ENCODE peak calls at places on chromosome 3, in seven cellular contexts. Y is psoas muscle, U is fibroblast of mammary gland, P is suprapubic skin, X is Peyer's patch, C is fibroblast of lung, I is AG10803. A is an unnamed sample.

GRCh38 chr3:122680381-122681293 is at the start of gene PARP14:
- DNase-seq in C (peak), I (peak), U (peak), X (peak), P (peak), Y (peak), A (no peak)

GRCh38 chr3:25532763-25533162 is 104.7 kb downstream of the RARB start:
- DNase-seq in I (no peak), P (no peak), X (no peak), U (peak), C (no peak), Y (no peak), A (no peak)

GRCh38 chr3:177893321-177893720 is 642.9 kb upstream of the KCNMB2 start:
- DNase-seq in C (no peak), U (no peak), I (peak), P (no peak), Y (no peak), X (no peak), A (no peak)

GRCh38 chr3:159948423-159949140 is 40.1 kb upstream of the IL12A start:
- DNase-seq in Y (no peak), X (no peak), C (peak), I (peak), U (peak), P (no peak), A (no peak)

GRCh38 chr3:141686477-141687280 is 51.4 kb upstream of the RNF7 start:
- DNase-seq in P (no peak), C (peak), U (peak), Y (peak), I (peak), X (peak), A (no peak)

GRCh38 chr3:108437439-108437838 is 73.0 kb downstream of the MYH15 start:
- DNase-seq in I (no peak), C (no peak), U (no peak), P (no peak), Y (no peak), X (no peak), A (no peak)

GRCh38 chr3:42680806-42681205 is 4.5 kb upstream of the KLHL40 start:
- DNase-seq in I (peak), Y (no peak), C (peak), X (no peak), P (no peak), U (no peak), A (no peak)

GRCh38 chr3:5787863-5788488 is 600.5 kb downstream of the EDEM1 start:
- DNase-seq in Y (no peak), C (peak), X (no peak), U (no peak), I (no peak), P (no peak), A (no peak)

GRCh38 chr3:106282931-106283330 is 414.1 kb upstream of the CBLB start:
- DNase-seq in X (no peak), P (no peak), C (peak), Y (no peak), I (peak), U (no peak), A (no peak)

GRCh38 chr3:194082596-194083220 is 53.2 kb upstream of the HES1 start:
- DNase-seq in X (no peak), U (peak), C (peak), P (peak), Y (peak), I (peak), A (no peak)

GRCh38 chr3:133259767-133260166 is 140.1 kb upstream of the BFSP2 start:
- DNase-seq in U (no peak), X (no peak), Y (no peak), P (no peak), I (no peak), C (no peak), A (no peak)

GRCh38 chr3:150469031-150469930 is 61.2 kb downstream of the TSC22D2 start:
- DNase-seq in U (peak), Y (peak), P (no peak), C (peak), I (peak), X (no peak), A (peak)

GRCh38 chr3:69091389-69092029 is 6.8 kb downstream of the ARL6IP5 start:
- DNase-seq in I (no peak), U (no peak), Y (no peak), P (no peak), X (no peak), C (no peak), A (no peak)

GRCh38 chr3:2992534-2992933 is 117.6 kb downstream of the IL5RA start:
- DNase-seq in P (no peak), I (no peak), U (no peak), Y (no peak), X (no peak), C (no peak), A (no peak)

DNA sequence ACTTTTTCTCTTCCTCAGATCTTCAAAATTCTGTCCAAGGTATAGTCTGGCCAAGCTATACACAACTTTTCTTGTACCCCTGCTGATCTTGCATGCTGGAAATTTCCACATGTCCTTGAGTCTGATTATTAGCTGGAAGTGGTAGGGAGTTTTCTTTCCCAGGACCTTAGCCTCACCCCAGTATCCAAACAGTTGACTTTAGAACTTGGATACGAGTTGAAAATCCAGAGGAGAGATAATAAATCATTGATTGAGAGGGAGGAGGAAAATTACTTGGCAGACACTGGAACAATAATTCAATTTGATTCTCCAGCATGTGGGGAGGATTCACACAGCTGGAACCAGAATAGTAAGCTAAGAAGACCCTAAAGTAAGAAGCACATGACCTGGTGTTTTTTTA is 116.5 kb downstream of the IL5RA start:
- DNase-seq in C (no peak), X (no peak), Y (no peak), P (no peak), I (no peak), U (no peak), A (no peak)
- TF ChIP-seq CTCF in C (no peak), X (no peak), Y (no peak), P (no peak), I (no peak), U (no peak), A (no peak)

GRCh38 chr3:107431298-107432012 is 54.2 kb downstream of the CCDC54 start:
- DNase-seq in Y (peak), P (peak), C (peak), U (peak), X (peak), I (peak), A (no peak)

GRCh38 chr3:107428051-107428858 is 51.0 kb downstream of the CCDC54 start:
- DNase-seq in P (no peak), C (no peak), I (no peak), Y (no peak), X (no peak), U (no peak), A (no peak)

GRCh38 chr3:107431048-107431297 is 53.7 kb downstream of the CCDC54 start:
- DNase-seq in C (no peak), X (no peak), P (no peak), U (no peak), Y (no peak), I (no peak), A (no peak)

GRCh38 chr3:107430214-107431047 is 53.2 kb downstream of the CCDC54 start:
- DNase-seq in U (peak), X (no peak), C (peak), I (peak), P (no peak), Y (peak), A (no peak)

DNA sequence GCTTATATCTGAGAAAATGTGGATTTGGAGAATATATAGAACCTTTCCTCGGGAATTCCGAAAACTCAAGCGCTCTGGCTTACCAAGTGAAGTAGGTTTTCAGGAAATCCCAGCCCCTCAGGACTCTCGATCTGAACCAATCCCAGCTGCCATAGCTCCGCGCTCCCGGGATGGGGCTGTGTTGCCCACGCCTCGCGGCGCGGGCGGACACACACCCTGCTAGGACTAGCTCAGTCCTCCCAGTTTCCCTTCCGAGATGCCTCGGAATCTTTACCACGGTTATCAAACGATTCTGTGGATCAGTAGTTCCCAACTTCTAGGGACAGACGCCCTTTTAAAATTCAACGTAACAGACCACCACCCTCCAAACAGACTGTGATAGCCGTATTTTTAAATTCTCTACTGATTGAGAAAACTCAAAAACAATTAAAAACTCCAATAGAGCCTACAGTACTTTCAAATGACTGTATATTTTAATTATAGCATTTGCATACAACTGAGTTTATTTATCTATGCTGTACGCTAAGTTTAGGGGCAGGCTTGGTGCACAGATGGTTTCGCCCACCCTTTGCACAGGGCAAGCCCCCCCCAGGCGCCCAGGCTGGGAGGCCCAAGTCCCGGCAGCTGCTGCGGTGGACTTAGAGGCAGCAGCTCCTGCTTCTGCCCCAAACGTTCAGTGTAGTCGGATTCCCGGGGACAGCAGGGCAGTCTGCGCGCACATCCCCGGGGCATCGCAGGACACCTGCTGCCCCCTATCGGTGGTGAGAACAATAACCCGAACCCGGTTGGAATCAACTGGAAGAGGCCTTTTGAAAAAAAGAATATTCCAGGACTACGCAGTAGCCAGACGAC is 52.3 kb downstream of the CCDC54 start:
- DNase-seq in X (peak), C (peak), I (peak), P (peak), U (peak), Y (peak), A (no peak)
- H3K4me3 ChIP-seq in X (peak), C (peak), I (peak), P (peak), U (peak), Y (peak), A (peak)

DNA sequence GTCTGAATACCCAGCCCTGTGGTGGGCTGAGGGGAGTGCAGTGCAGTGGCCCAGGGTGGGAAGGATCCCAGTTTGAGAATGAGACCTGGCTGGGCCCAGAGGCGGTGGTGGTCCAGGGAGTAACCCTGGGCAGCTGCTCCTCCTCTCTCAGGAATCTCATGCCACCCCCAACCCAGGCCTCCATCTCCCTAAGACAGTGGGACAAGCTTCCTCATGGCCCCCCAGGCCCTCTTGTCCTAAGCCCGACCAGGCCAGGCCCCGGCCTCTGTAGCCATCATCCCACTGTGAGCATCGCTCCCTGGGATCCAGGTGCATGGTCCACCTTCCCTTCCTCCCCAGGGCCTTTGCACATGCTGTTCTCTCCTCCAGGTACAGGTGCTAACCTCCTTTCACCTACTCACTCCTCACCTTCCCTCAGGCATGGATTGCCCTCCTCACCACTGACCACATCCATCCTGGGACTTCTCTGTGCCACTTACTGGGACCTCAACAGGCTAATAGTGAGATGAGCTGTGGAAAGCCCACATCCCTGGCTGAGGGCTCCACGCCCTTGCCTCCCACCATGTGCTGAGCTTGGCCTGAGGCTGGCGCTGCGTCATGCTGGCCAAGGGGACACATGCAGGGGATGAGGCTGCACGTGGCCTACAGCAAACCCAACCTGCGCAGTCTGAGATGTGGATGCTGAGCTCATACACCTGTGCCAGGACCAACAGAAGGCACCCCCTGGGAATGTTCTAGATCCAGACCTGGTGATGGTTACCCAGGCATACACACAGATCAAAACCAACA is 9.9 kb downstream of the CHDH start:
- DNase-seq in X (no peak), U (no peak), P (peak), C (no peak), I (no peak), Y (no peak), A (no peak)
- TF ChIP-seq CTCF in X (no peak), U (no peak), P (no peak), C (no peak), I (no peak), Y (no peak), A (no peak)

GRCh38 chr3:128917291-128917690 is 37.9 kb downstream of the ACAD9 start:
- DNase-seq in I (peak), C (no peak), X (no peak), P (no peak), U (no peak), Y (no peak), A (no peak)

GRCh38 chr3:128923607-128924385 is 44.4 kb downstream of the ACAD9 start:
- DNase-seq in I (no peak), Y (no peak), U (no peak), X (no peak), C (no peak), P (peak), A (no peak)

GRCh38 chr3:128919988-128920387 is 40.6 kb downstream of the ACAD9 start:
- DNase-seq in I (no peak), C (no peak), U (no peak), Y (no peak), X (no peak), P (no peak), A (no peak)

GRCh38 chr3:128922804-128923459 is 43.5 kb downstream of the ACAD9 start:
- DNase-seq in P (peak), C (no peak), Y (no peak), U (no peak), I (no peak), X (no peak), A (no peak)
- H3K4me3 ChIP-seq in P (no peak), C (no peak), Y (no peak), U (no peak), I (no peak), X (no peak), A (no peak)

DNA sequence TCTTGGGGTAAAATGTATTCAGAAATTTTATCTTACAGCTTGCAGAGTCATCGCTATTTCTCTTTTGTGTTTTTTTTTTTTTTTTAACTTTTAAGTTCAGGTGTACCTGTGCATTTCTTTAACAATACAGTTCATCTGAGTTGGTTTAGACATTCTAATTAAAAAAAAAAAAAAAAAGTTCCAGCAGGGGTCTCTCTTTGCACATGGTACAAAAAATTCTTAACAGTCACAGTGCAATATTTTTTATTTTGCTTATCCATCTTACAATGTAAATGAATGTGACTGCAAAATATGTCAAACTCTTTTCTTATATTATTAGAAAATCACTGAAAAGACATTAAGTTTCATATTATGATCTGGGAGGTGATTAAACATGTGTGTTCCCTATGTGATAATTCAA is 47.5 kb upstream of the SLC9A9 start:
- DNase-seq in P (no peak), I (no peak), X (no peak), Y (no peak), C (no peak), U (peak), A (no peak)
- TF ChIP-seq CTCF in P (no peak), I (peak), X (no peak), Y (peak), C (peak), U (peak), A (peak)

GRCh38 chr3:127748754-127749327 is 73.5 kb downstream of the MGLL start:
- DNase-seq in P (no peak), U (peak), C (peak), Y (no peak), I (peak), X (peak), A (no peak)

GRCh38 chr3:127746400-127747057 is 73.8 kb downstream of the ABTB1 start:
- DNase-seq in U (no peak), I (no peak), X (peak), P (no peak), C (no peak), Y (no peak), A (no peak)

GRCh38 chr3:127749361-127749760 is 73.0 kb downstream of the MGLL start:
- DNase-seq in U (no peak), C (peak), I (no peak), X (peak), Y (no peak), P (no peak), A (no peak)

GRCh38 chr3:127747066-127747465 is 74.3 kb downstream of the ABTB1 start:
- DNase-seq in Y (no peak), X (peak), C (no peak), U (no peak), P (no peak), I (no peak), A (no peak)

GRCh38 chr3:127747751-127748521 is 74.4 kb downstream of the MGLL start:
- DNase-seq in P (peak), C (peak), I (peak), X (peak), Y (peak), U (peak), A (peak)
- H3K4me3 ChIP-seq in P (no peak), C (no peak), I (no peak), X (no peak), Y (no peak), U (no peak), A (no peak)

GRCh38 chr3:181564222-181564621 is 147.5 kb upstream of the SOX2 start:
- DNase-seq in Y (no peak), X (no peak), U (peak), C (no peak), P (no peak), I (no peak), A (no peak)
- TF ChIP-seq CTCF in Y (no peak), X (no peak), U (no peak), C (no peak), P (no peak), I (no peak), A (no peak)

GRCh38 chr3:184260571-184261269 is 633 bp downstream of the CAMK2N2 start:
- DNase-seq in C (no peak), Y (no peak), P (no peak), I (no peak), U (no peak), X (no peak), A (no peak)
- H3K4me3 ChIP-seq in C (no peak), Y (peak), P (peak), I (peak), U (peak), X (peak), A (peak)

GRCh38 chr3:147407495-147408179 is 1.3 kb upstream of the ZIC4 start:
- DNase-seq in Y (no peak), I (no peak), X (no peak), C (no peak), P (no peak), U (no peak), A (no peak)
- TF ChIP-seq CTCF in Y (no peak), I (no peak), X (no peak), C (no peak), P (no peak), U (no peak), A (no peak)

DNA sequence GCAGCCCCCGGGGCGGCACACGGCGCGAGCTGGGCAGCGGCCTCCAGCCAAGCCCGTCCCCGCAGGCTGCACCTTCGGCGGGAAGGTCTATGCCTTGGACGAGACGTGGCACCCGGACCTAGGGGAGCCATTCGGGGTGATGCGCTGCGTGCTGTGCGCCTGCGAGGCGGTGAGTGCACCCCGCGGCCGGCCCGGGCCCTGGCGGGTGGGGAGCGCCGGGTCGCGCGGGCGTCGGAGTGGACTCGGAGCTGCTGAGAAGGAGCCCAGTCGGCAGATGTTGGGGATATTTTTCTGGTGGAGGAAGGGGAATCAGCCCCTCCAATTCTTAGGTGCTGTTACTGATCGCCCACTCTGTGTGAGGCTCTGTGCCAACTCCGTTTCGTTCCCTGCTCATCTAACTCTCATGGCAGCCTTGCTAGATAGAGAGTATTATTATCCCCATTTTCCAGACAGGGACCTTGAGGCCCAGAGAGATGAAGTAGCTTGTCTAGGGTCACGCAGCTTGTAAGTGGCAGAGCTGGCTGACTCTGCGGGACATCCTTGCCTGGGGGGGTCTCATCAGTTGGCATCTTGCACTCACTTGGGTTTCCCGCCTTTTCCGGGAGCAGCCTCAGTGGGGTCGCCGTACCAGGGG is 890 bp downstream of the CHRD start:
- DNase-seq in Y (no peak), I (no peak), X (peak), U (no peak), C (no peak), P (no peak), A (no peak)
- H3K4me3 ChIP-seq in Y (peak), I (peak), X (peak), U (peak), C (no peak), P (peak), A (no peak)